ENCODE peak calls at places on chromosomes 6 and 20, in seven cellular contexts. One of them, this sample, is unnamed.

GRCh38 chr6:87197547-87197946 is 42.2 kb downstream of the ZNF292 start:
- DNase-seq in GM12878: peak; percentile 49
- DNase-seq in HepG2: no peak
- DNase-seq in endothelial cell of umbilical vein: no peak
- DNase-seq in H1: no peak
- DNase-seq in SK-N-SH: no peak
- DNase-seq in K562: no peak
- DNase-seq in this sample: no peak

GRCh38 chr6:21099338-21100314 is 493.9 kb upstream of the SOX4 start:
- DNase-seq in GM12878: peak; percentile 27
- DNase-seq in H1: no peak
- DNase-seq in K562: no peak
- DNase-seq in SK-N-SH: no peak
- DNase-seq in HepG2: peak; percentile 52
- DNase-seq in endothelial cell of umbilical vein: no peak
- DNase-seq in this sample: no peak

GRCh38 chr6:45814772-45815171 is 200.9 kb downstream of the CLIC5 start:
- DNase-seq in K562: no peak
- DNase-seq in SK-N-SH: no peak
- DNase-seq in HepG2: no peak
- DNase-seq in GM12878: no peak
- DNase-seq in H1: no peak
- DNase-seq in endothelial cell of umbilical vein: no peak
- DNase-seq in this sample: no peak

GRCh38 chr20:34824026-34824860 is 1.2 kb downstream of the NCOA6 start:
- DNase-seq in GM12878: peak; percentile 58
- DNase-seq in HepG2: peak; percentile 79
- DNase-seq in endothelial cell of umbilical vein: peak; percentile 57
- DNase-seq in K562: peak; percentile 69
- DNase-seq in SK-N-SH: peak; percentile 50
- DNase-seq in H1: peak; percentile 15
- DNase-seq in this sample: peak; percentile 82

GRCh38 chr6:100057941-100058340 is 63.9 kb upstream of the MCHR2 start:
- DNase-seq in endothelial cell of umbilical vein: no peak
- DNase-seq in GM12878: no peak
- DNase-seq in H1: no peak
- DNase-seq in HepG2: no peak
- DNase-seq in SK-N-SH: no peak
- DNase-seq in K562: no peak
- DNase-seq in this sample: no peak

GRCh38 chr6:161828355-161828754 is 554.5 kb upstream of the AGPAT4 start:
- DNase-seq in K562: no peak
- DNase-seq in SK-N-SH: no peak
- DNase-seq in H1: no peak
- DNase-seq in HepG2: no peak
- DNase-seq in endothelial cell of umbilical vein: no peak
- DNase-seq in GM12878: no peak
- DNase-seq in this sample: no peak

GRCh38 chr20:38620501-38620900 is 18.9 kb downstream of the ARHGAP40 start:
- DNase-seq in GM12878: no peak
- DNase-seq in endothelial cell of umbilical vein: no peak
- DNase-seq in H1: no peak
- DNase-seq in K562: no peak
- DNase-seq in SK-N-SH: no peak
- DNase-seq in HepG2: no peak
- DNase-seq in this sample: no peak

GRCh38 chr6:88339816-88340215 is 173.7 kb upstream of the CNR1 start:
- DNase-seq in endothelial cell of umbilical vein: no peak
- DNase-seq in H1: no peak
- DNase-seq in GM12878: no peak
- DNase-seq in HepG2: no peak
- DNase-seq in K562: no peak
- DNase-seq in SK-N-SH: no peak
- DNase-seq in this sample: no peak

GRCh38 chr6:167030222-167031072 is 31.2 kb downstream of the CEP43 start:
- DNase-seq in GM12878: no peak
- DNase-seq in endothelial cell of umbilical vein: no peak
- DNase-seq in HepG2: no peak
- DNase-seq in K562: no peak
- DNase-seq in H1: no peak
- DNase-seq in SK-N-SH: peak; percentile 39
- DNase-seq in this sample: no peak

GRCh38 chr6:139762587-139763031 is 388.2 kb upstream of the CITED2 start:
- DNase-seq in endothelial cell of umbilical vein: no peak
- DNase-seq in K562: no peak
- DNase-seq in SK-N-SH: no peak
- DNase-seq in GM12878: peak; percentile 38
- DNase-seq in HepG2: no peak
- DNase-seq in H1: no peak
- DNase-seq in this sample: no peak

GRCh38 chr6:170173416-170173990 is 117.4 kb downstream of the DLL1 start:
- DNase-seq in HepG2: no peak
- DNase-seq in endothelial cell of umbilical vein: no peak
- DNase-seq in GM12878: no peak
- DNase-seq in SK-N-SH: no peak
- DNase-seq in K562: no peak
- DNase-seq in H1: no peak
- DNase-seq in this sample: no peak

GRCh38 chr6:4794140-4794707 is 18.0 kb downstream of the CDYL start:
- DNase-seq in GM12878: no peak
- DNase-seq in SK-N-SH: no peak
- DNase-seq in K562: no peak
- DNase-seq in H1: no peak
- DNase-seq in endothelial cell of umbilical vein: no peak
- DNase-seq in HepG2: no peak
- DNase-seq in this sample: no peak

GRCh38 chr6:9056556-9056955 is 621.2 kb upstream of the SLC35B3 start:
- DNase-seq in SK-N-SH: no peak
- DNase-seq in GM12878: no peak
- DNase-seq in endothelial cell of umbilical vein: no peak
- DNase-seq in HepG2: no peak
- DNase-seq in H1: no peak
- DNase-seq in K562: no peak
- DNase-seq in this sample: no peak

GRCh38 chr6:101403566-101403965 is 10.1 kb downstream of the GRIK2 start:
- DNase-seq in GM12878: no peak
- DNase-seq in endothelial cell of umbilical vein: no peak
- DNase-seq in HepG2: no peak
- DNase-seq in SK-N-SH: no peak
- DNase-seq in H1: no peak
- DNase-seq in K562: no peak
- DNase-seq in this sample: no peak
- TF ChIP-seq MAX in GM12878: no peak
- TF ChIP-seq MAX in endothelial cell of umbilical vein: no peak
- TF ChIP-seq MAX in HepG2: no peak
- TF ChIP-seq MAX in SK-N-SH: no peak
- TF ChIP-seq MAX in H1: no peak
- TF ChIP-seq MAX in K562: no peak
- TF ChIP-seq MAX in this sample: no peak

GRCh38 chr6:39310542-39310941 is 3.7 kb downstream of the KCNK17 start:
- DNase-seq in H1: no peak
- DNase-seq in endothelial cell of umbilical vein: no peak
- DNase-seq in K562: no peak
- DNase-seq in HepG2: no peak
- DNase-seq in GM12878: no peak
- DNase-seq in SK-N-SH: no peak
- DNase-seq in this sample: no peak
- H3K27me3 ChIP-seq in H1: peaks cover 26% of the 10 kb centered on the region
- H3K27me3 ChIP-seq in endothelial cell of umbilical vein: peaks cover 19% of the 10 kb centered on the region
- H3K27me3 ChIP-seq in K562: peaks cover 60% of the 10 kb centered on the region
- H3K27me3 ChIP-seq in HepG2: peaks cover 7% of the 10 kb centered on the region
- H3K27me3 ChIP-seq in GM12878: peaks cover 14% of the 10 kb centered on the region
- H3K27me3 ChIP-seq in SK-N-SH: peaks cover 7% of the 10 kb centered on the region
- H3K27me3 ChIP-seq in this sample: no peaks in the 10 kb centered on the region

GRCh38 chr6:11241793-11242201 is 9.3 kb upstream of the NEDD9 start:
- DNase-seq in H1: peak; percentile 38
- DNase-seq in K562: peak; percentile 32
- DNase-seq in endothelial cell of umbilical vein: peak; percentile 41
- DNase-seq in SK-N-SH: no peak
- DNase-seq in HepG2: peak; percentile 86
- DNase-seq in GM12878: no peak
- DNase-seq in this sample: no peak
- TF ChIP-seq MAX in H1: peak; percentile 95
- TF ChIP-seq MAX in K562: no peak
- TF ChIP-seq MAX in endothelial cell of umbilical vein: no peak
- TF ChIP-seq MAX in SK-N-SH: no peak
- TF ChIP-seq MAX in HepG2: peak; percentile 96
- TF ChIP-seq MAX in GM12878: no peak
- TF ChIP-seq MAX in this sample: no peak

DNA sequence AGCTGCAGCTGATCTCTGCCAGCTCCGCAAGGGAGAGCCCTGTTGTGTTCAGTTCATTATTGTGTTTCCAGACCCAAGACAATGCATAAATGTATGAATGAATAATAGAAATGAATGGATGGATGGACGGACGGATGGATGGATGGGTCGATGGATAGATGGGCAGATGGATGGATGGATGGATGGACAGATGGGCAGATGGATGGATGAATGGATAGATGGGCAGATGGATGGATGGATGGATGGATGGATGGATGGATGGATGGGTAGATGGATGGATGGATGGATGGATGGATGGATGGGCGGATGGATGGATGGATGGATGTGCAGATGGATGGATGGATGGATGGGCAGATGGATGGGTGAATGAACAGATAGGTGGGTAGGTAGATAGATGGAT is 16.7 kb upstream of the LSM14B start:
- DNase-seq in GM12878: no peak
- DNase-seq in endothelial cell of umbilical vein: no peak
- DNase-seq in H1: no peak
- DNase-seq in HepG2: no peak
- DNase-seq in K562: no peak
- DNase-seq in SK-N-SH: no peak
- DNase-seq in this sample: no peak
- H3K27me3 ChIP-seq in GM12878: no peaks in the 10 kb centered on the region
- H3K27me3 ChIP-seq in endothelial cell of umbilical vein: no peaks in the 10 kb centered on the region
- H3K27me3 ChIP-seq in H1: no peaks in the 10 kb centered on the region
- H3K27me3 ChIP-seq in HepG2: peaks cover 11% of the 10 kb centered on the region
- H3K27me3 ChIP-seq in K562: peaks cover 45% of the 10 kb centered on the region
- H3K27me3 ChIP-seq in SK-N-SH: no peaks in the 10 kb centered on the region
- H3K27me3 ChIP-seq in this sample: no peaks in the 10 kb centered on the region

DNA sequence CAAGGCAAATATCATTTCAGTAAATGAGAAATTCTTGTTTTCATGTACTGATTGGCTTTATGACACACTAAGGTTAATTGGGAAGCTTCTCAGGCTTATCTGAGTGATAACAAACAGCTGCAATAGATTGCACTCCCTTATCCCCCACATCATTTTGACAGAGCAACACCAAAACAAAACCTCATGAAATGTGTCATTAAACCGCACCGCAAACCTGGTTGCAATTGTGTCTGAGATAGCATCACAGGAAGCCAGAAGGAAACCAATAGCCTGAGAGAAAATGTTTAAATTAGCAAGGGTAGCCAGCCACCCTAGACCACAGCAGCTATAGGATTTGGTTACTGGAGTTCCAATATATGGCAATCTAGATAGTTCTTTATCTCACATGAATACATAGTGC is 31.6 kb upstream of the LAMA4 start:
- DNase-seq in H1: no peak
- DNase-seq in endothelial cell of umbilical vein: no peak
- DNase-seq in K562: no peak
- DNase-seq in HepG2: no peak
- DNase-seq in SK-N-SH: peak; percentile 61
- DNase-seq in GM12878: peak; percentile 11
- DNase-seq in this sample: no peak
- TF ChIP-seq MAX in H1: no peak
- TF ChIP-seq MAX in endothelial cell of umbilical vein: no peak
- TF ChIP-seq MAX in K562: no peak
- TF ChIP-seq MAX in HepG2: no peak
- TF ChIP-seq MAX in SK-N-SH: no peak
- TF ChIP-seq MAX in GM12878: no peak
- TF ChIP-seq MAX in this sample: no peak

This sample was measured in HCT116.